ENCODE peak calls at places on chromosomes 16 and 17, in four cellular contexts. N is H1, L is K562, I is HepG2. B is an unnamed sample.

GRCh38 chr16:23514381-23515152 is 4.3 kb upstream of the GGA2 start:
- DNase-seq in N (no peak), L (no peak), I (no peak), B (no peak)

GRCh38 chr16:4376126-4376819 is 4.6 kb downstream of the VASN start:
- DNase-seq in L (no peak), I (no peak), N (no peak), B (no peak)

GRCh38 chr17:42881768-42882565 is 18.6 kb upstream of the G6PC1 start:
- DNase-seq in I (no peak), N (no peak), L (no peak), B (no peak)

GRCh38 chr16:84933774-84934571 is 77.4 kb downstream of the ZDHHC7 start:
- DNase-seq in I (peak; percentile 55), L (peak; percentile 9), N (no peak), B (no peak)

GRCh38 chr16:85652431-85653221 is 36.1 kb downstream of the GINS2 start:
- DNase-seq in N (no peak), I (peak; percentile 27), L (peak; percentile 84), B (peak; percentile 25)

GRCh38 chr17:75295220-75296158 is 6.3 kb upstream of the SLC25A19 start:
- DNase-seq in I (peak; percentile 98), N (no peak), L (no peak), B (no peak)

GRCh38 chr17:42950044-42950783 is 14.0 kb downstream of the AARSD1 start:
- DNase-seq in I (no peak), L (no peak), N (no peak), B (no peak)

GRCh38 chr16:11670171-11671131 is 2.2 kb downstream of the SNN start:
- DNase-seq in N (no peak), L (no peak), I (no peak), B (no peak)

GRCh38 chr16:67000384-67001158 is 12.2 kb downstream of the CES4A start:
- DNase-seq in L (peak; percentile 98), N (peak; percentile 84), I (no peak), B (peak; percentile 58)

GRCh38 chr16:31875112-31875803 is 1.7 kb downstream of the ZNF267 start:
- DNase-seq in L (no peak), N (no peak), I (no peak), B (no peak)

GRCh38 chr17:8867361-8867981 is at the start of gene PIK3R6:
- DNase-seq in L (no peak), N (no peak), I (no peak), B (no peak)

GRCh38 chr17:43530303-43531081 is 15.6 kb downstream of the ETV4 start:
- DNase-seq in N (peak; percentile 93), I (peak; percentile 100), L (peak; percentile 49), B (no peak)

GRCh38 chr16:1556254-1556653 is 22.8 kb downstream of the TMEM204 start:
- DNase-seq in I (no peak), N (no peak), L (no peak), B (no peak)

GRCh38 chr16:19578378-19578851 is 22.9 kb downstream of the VPS35L start:
- DNase-seq in I (no peak), N (no peak), L (no peak), B (no peak)

GRCh38 chr17:50872710-50873424 is 6.7 kb upstream of the TOB1 start:
- DNase-seq in L (no peak), I (no peak), N (no peak), B (no peak)

GRCh38 chr16:48013476-48013875 is 142.3 kb downstream of the ABCC12 start:
- DNase-seq in L (no peak), I (no peak), N (no peak), B (no peak)

GRCh38 chr17:20226814-20227482 is 217.8 kb downstream of the SPECC1 start:
- DNase-seq in L (peak; percentile 80), I (peak; percentile 50), N (peak; percentile 93), B (peak; percentile 80)

GRCh38 chr17:67520916-67521772 is 144.1 kb downstream of the PITPNC1 start:
- DNase-seq in L (no peak), I (no peak), N (no peak), B (no peak)

GRCh38 chr16:50859628-50860360 is 117.9 kb downstream of the CYLD start:
- DNase-seq in L (no peak), N (peak; percentile 30), I (peak; percentile 55), B (no peak)

GRCh38 chr16:1383556-1383955 is 30.9 kb downstream of the UNKL start:
- DNase-seq in N (no peak), L (no peak), I (no peak), B (no peak)

GRCh38 chr16:85561248-85562101 is 51.6 kb upstream of the GSE1 start:
- DNase-seq in N (peak; percentile 50), L (no peak), I (no peak), B (no peak)

GRCh38 chr17:82053130-82053529 is 1.4 kb downstream of the GPS1 start:
- DNase-seq in I (no peak), L (no peak), N (no peak), B (no peak)

GRCh38 chr16:4762205-4762604 is 4.8 kb downstream of the ZNF500 start:
- DNase-seq in I (no peak), N (no peak), L (no peak), B (no peak)

GRCh38 chr16:86566966-86567700 is 504 bp downstream of the FOXC2 start:
- DNase-seq in N (peak; percentile 77), L (no peak), I (no peak), B (peak; percentile 48)

GRCh38 chr16:56649820-56650219 is 1.9 kb upstream of the MT1B start:
- DNase-seq in N (no peak), I (no peak), L (no peak), B (no peak)

GRCh38 chr16:81831722-81832126 is 52.6 kb downstream of the PLCG2 start:
- DNase-seq in L (no peak), I (no peak), N (no peak), B (no peak)

GRCh38 chr16:3961449-3961849 is 80.9 kb upstream of the CREBBP start:
- DNase-seq in I (peak; percentile 65), L (peak; percentile 40), N (no peak), B (peak; percentile 41)

GRCh38 chr17:82105882-82106696 is 8.1 kb upstream of the FASN start:
- DNase-seq in N (peak; percentile 79), L (peak; percentile 67), I (peak; percentile 94), B (peak; percentile 88)

GRCh38 chr16:67963325-67964321 is 4.8 kb downstream of the SLC12A4 start:
- DNase-seq in L (peak; percentile 66), I (no peak), N (peak; percentile 75), B (no peak)

GRCh38 chr16:59880626-59881025 is 1146.5 kb upstream of the GOT2 start:
- DNase-seq in L (no peak), N (no peak), I (no peak), B (no peak)

GRCh38 chr16:81703177-81704155 is 75.6 kb upstream of the PLCG2 start:
- DNase-seq in I (no peak), L (no peak), N (no peak), B (peak; percentile 80)

GRCh38 chr17:77330602-77331081 is 189.9 kb downstream of the SEC14L1 start:
- DNase-seq in N (no peak), L (no peak), I (no peak), B (no peak)

GRCh38 chr17:50064253-50064991 is 8.5 kb downstream of the ITGA3 start:
- DNase-seq in L (peak; percentile 21), N (no peak), I (no peak), B (peak; percentile 94)

GRCh38 chr16:83134638-83135037 is 507.9 kb downstream of the CDH13 start:
- DNase-seq in L (no peak), I (no peak), N (no peak), B (no peak)
- TF ChIP-seq PHF8 in L (no peak), I (no peak), N (no peak), B (no peak)

DNA sequence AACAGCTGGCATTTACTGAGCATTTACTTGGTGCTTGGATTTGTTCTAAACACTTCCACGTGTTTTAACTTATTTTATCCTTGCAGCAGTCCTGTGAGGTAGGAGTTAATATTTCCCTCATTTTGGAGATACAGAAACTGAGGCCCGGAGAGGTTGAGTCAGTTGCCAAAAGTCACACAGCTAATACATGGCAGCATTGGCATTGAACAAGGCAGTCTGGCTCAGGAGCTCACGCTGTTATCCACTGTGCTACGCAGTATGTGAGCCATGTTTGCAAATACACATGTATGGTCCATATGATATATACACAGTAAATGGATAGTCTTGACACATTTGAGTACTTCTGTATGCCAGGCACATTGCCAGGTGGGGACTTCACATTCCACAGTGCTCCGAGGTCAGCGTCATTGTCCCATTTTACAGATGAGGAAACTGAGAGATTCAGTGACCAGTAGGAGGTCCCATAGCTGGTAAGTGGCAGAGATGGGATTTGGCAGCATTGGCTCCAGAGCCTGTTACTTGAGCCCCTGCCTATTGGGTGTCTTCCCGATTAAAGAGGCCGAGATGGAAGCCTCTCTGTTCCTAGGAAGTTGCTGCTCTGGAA is 110.7 kb downstream of the ABCC6 start:
- DNase-seq in L (no peak), N (no peak), I (no peak), B (no peak)
- TF ChIP-seq PHF8 in L (no peak), N (no peak), I (no peak), B (no peak)

DNA sequence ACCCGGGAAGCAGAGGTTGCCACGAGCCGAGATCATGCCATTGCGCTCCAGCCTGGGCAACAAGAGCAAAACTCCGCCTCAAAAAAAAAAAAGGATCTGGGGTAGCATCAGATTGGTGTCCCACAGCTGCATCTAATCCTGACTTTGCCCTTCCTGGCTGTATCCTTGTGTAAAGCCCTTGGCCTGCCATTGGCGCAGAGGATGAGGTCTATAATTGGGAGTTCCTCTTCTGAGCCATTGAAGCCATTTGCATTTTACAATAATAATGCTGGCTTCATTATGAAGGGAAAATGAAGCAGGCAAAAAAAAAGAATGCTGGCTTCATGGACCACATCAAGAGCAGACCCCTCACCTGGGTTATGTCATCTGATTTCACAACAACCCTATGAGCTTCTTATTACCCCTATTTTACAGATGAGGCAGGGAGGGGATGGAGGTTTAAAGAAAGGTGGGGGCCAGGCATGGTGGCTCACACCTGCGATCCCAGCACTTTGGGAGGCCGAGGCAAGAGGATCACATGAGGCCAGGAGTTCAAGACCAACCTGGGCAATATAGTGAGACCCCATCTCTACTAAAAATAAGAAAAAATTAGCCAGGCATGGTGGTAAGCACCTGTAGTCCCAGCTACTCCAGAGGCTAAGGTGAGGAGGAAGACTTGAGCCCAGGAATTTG is 1.2 kb upstream of the LITAFD start:
- DNase-seq in N (no peak), I (no peak), L (no peak), B (no peak)
- TF ChIP-seq PHF8 in N (no peak), I (no peak), L (no peak), B (no peak)

GRCh38 chr16:89094252-89094901 is 725 bp downstream of the ACSF3 start:
- DNase-seq in N (no peak), I (peak; percentile 35), L (no peak), B (peak; percentile 31)

GRCh38 chr16:89096768-89097527 is 3.3 kb downstream of the ACSF3 start:
- DNase-seq in L (no peak), I (no peak), N (no peak), B (no peak)

GRCh38 chr16:89096042-89096717 is 2.5 kb downstream of the ACSF3 start:
- DNase-seq in I (no peak), L (no peak), N (no peak), B (no peak)

GRCh38 chr16:89093602-89094251 is at the start of gene ACSF3:
- DNase-seq in N (peak; percentile 71), I (no peak), L (peak; percentile 92), B (peak; percentile 60)

GRCh38 chr16:89095401-89095974 is 1.8 kb downstream of the ACSF3 start:
- DNase-seq in I (no peak), N (peak; percentile 58), L (no peak), B (no peak)
- TF ChIP-seq PHF8 in I (no peak), N (no peak), L (no peak), B (no peak)